ENCODE peak calls at places on chromosome 21, in nine cellular contexts. K is brain microvascular endothelial cell; T is ascending aorta; Y is naive thymus-derived CD4-positive, alpha-beta T cell; C is transverse colon; R is pancreas; F is lower lobe of right lung; X is Karpas-422; M is prostate gland. U is an unnamed sample. For H3K36me3, the result is how much of the 10 kb centered on the place peaks cover.

GRCh38 chr21:44275041-44275440 is 10.6 kb upstream of the AIRE start:
- DNase-seq in R (no peak), K (no peak), Y (no peak), M (no peak), T (no peak), X (no peak), F (no peak), C (no peak), U (no peak)

GRCh38 chr21:33901421-33902288 is 13.9 kb downstream of the ATP5PO start:
- DNase-seq in X (peak), F (no peak), K (peak), Y (no peak), R (no peak), T (peak), C (no peak), M (peak), U (no peak)

GRCh38 chr21:16587141-16587570 is 857.4 kb downstream of the USP25 start:
- DNase-seq in C (peak), K (peak), T (peak), M (peak), Y (no peak), F (peak), R (peak), X (no peak), U (no peak)

GRCh38 chr21:34795152-34796141 is 126.7 kb downstream of the CLIC6 start:
- DNase-seq in C (peak), F (no peak), K (no peak), M (peak), Y (no peak), R (no peak), T (no peak), X (no peak), U (no peak)

GRCh38 chr21:32285476-32285875 is 6.6 kb upstream of the MIS18A start:
- DNase-seq in F (no peak), M (no peak), R (no peak), K (no peak), T (no peak), Y (no peak), X (no peak), C (no peak), U (no peak)

GRCh38 chr21:41977034-41977950 is 23.5 kb upstream of the C2CD2 start:
- DNase-seq in X (no peak), M (no peak), F (no peak), K (no peak), T (no peak), C (no peak), Y (no peak), R (no peak), U (no peak)

GRCh38 chr21:33025106-33025470 is 647 bp upstream of the OLIG2 start:
- DNase-seq in M (no peak), X (no peak), C (no peak), K (no peak), Y (no peak), F (no peak), R (no peak), T (no peak), U (no peak)

GRCh38 chr21:42258885-42259407 is 40.0 kb downstream of the ABCG1 start:
- DNase-seq in F (no peak), K (no peak), X (no peak), Y (no peak), T (no peak), M (no peak), R (no peak), C (no peak), U (no peak)

GRCh38 chr21:15557925-15558324 is 171.9 kb upstream of the USP25 start:
- DNase-seq in X (peak), M (no peak), R (no peak), T (no peak), F (no peak), K (no peak), Y (no peak), C (no peak), U (no peak)

GRCh38 chr21:16134134-16134533 is 404.4 kb downstream of the USP25 start:
- DNase-seq in F (no peak), X (no peak), K (no peak), C (no peak), R (no peak), Y (no peak), T (no peak), M (no peak), U (no peak)

GRCh38 chr21:16624468-16625102 is 888.3 kb upstream of the CXADR start:
- DNase-seq in K (no peak), C (no peak), R (no peak), Y (no peak), X (no peak), T (no peak), F (no peak), M (no peak), U (no peak)

GRCh38 chr21:41112740-41113692 is 54.9 kb upstream of the BACE2 start:
- DNase-seq in F (no peak), Y (peak), M (no peak), T (no peak), R (no peak), K (peak), X (no peak), C (no peak), U (no peak)

GRCh38 chr21:25881524-25882376 is 147.0 kb downstream of the GABPA start:
- DNase-seq in X (peak), K (peak), C (peak), T (peak), F (peak), Y (peak), R (peak), M (peak), U (no peak)

GRCh38 chr21:44047996-44048560 is 36.0 kb downstream of the TRAPPC10 start:
- DNase-seq in F (no peak), T (no peak), C (no peak), Y (no peak), K (no peak), X (no peak), R (no peak), M (no peak), U (no peak)

GRCh38 chr21:45507888-45508508 is 34.2 kb downstream of the SLC19A1 start:
- DNase-seq in T (peak), C (no peak), K (no peak), R (no peak), F (no peak), M (no peak), X (no peak), Y (no peak), U (no peak)
- H3K36me3 ChIP-seq in T (under half), C (under half), K (under half), R (under half), F (under half), M (under half), X (under half), Y (under half), U (under half)

GRCh38 chr21:28727809-28728208 is 264.9 kb downstream of the LTN1 start:
- DNase-seq in C (no peak), M (no peak), R (no peak), F (no peak), X (no peak), T (no peak), Y (no peak), K (no peak), U (no peak)
- H3K27ac ChIP-seq in C (no peak), M (no peak), R (no peak), F (no peak), X (no peak), T (no peak), Y (no peak), K (no peak), U (no peak)

GRCh38 chr21:39114871-39115658 is 68.2 kb downstream of the PSMG1 start:
- DNase-seq in K (peak), C (no peak), X (no peak), Y (no peak), T (peak), R (peak), F (no peak), M (no peak), U (no peak)
- H3K36me3 ChIP-seq in K (under half), C (under half), X (under half), Y (under half), T (under half), R (under half), F (under half), M (under half), U (under half)

DNA sequence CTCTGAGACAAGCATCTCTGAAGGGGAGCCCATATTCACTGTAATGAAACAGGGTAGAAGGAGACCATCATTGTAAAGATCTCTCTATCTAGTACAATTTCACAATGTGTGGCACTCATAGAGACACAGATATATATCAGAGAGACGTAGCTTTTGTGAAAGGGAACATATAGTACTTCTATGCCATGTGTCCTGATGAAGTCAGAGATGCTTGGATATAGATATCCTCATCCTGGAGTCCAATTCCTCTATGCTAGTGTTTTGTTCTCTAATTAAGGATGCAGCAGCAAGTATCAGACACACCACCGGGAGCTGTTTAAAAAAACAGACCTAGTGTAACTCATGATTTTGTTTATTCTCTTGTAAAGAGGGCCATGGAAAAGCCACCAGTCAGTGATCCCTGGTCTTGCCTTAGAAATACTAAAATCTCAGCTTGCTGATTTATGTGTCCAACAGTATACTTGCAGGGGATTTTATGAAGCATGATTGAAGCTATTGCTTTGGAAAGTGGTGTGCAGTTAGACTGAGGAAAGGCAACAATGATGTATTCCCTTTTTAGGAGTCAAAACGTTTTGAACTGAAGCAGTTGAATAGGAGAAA is 2.5 kb downstream of the NCAM2 start:
- DNase-seq in T (no peak), F (no peak), K (no peak), M (no peak), C (no peak), Y (no peak), X (no peak), R (no peak), U (no peak)
- H3K27ac ChIP-seq in T (no peak), F (no peak), K (no peak), M (no peak), C (no peak), Y (no peak), X (no peak), R (no peak), U (no peak)

U was measured in esophagus squamous epithelium.